ENCODE peak calls at places on chromosomes 13 and 19, in four cellular contexts. E is K562, G is WTC11, Q is HepG2. N is an unnamed sample.

GRCh38 chr19:1446713-1447564 is 3.0 kb upstream of the APC2 start:
- DNase-seq in E (no peak), Q (no peak), G (peak; percentile 58), N (no peak)

GRCh38 chr19:41810301-41810700 is 13.9 kb downstream of the CEACAM3 start:
- DNase-seq in E (no peak), G (no peak), Q (no peak), N (no peak)

GRCh38 chr19:7559102-7559501 is 23.6 kb downstream of the PNPLA6 start:
- DNase-seq in Q (no peak), G (no peak), E (no peak), N (no peak)

GRCh38 chr13:24911135-24911524 is 147.2 kb downstream of the RNF17 start:
- DNase-seq in G (no peak), Q (no peak), E (peak; percentile 11), N (no peak)

GRCh38 chr19:16371540-16371986 is 46.9 kb downstream of the KLF2 start:
- DNase-seq in Q (no peak), E (peak; percentile 83), G (no peak), N (no peak)

GRCh38 chr13:24307211-24308067 is 1.9 kb upstream of the C1QTNF9 start:
- DNase-seq in Q (peak; percentile 17), E (no peak), G (no peak), N (no peak)

GRCh38 chr13:99414048-99414995 is 87.0 kb upstream of the TM9SF2 start:
- DNase-seq in E (no peak), Q (no peak), G (no peak), N (no peak)

GRCh38 chr13:21066946-21067345 is 5.6 kb upstream of the LATS2 start:
- DNase-seq in Q (no peak), G (no peak), E (no peak), N (no peak)

GRCh38 chr19:27777726-27778125 is 1435.2 kb downstream of the UQCRFS1 start:
- DNase-seq in E (peak; percentile 25), G (no peak), Q (no peak), N (no peak)

GRCh38 chr13:27712421-27712820 is 79.9 kb upstream of the GSX1 start:
- DNase-seq in G (no peak), Q (peak; percentile 36), E (no peak), N (no peak)

GRCh38 chr19:36572593-36573019 is 486 bp downstream of the ZNF529 start:
- DNase-seq in E (no peak), Q (no peak), G (no peak), N (no peak)

GRCh38 chr13:43986395-43986794 is 106.7 kb downstream of the LACC1 start:
- DNase-seq in Q (no peak), G (no peak), E (no peak), N (no peak)

GRCh38 chr13:84574851-84575250 is 692.6 kb upstream of the SLITRK1 start:
- DNase-seq in Q (no peak), E (no peak), G (no peak), N (peak; percentile 16)

GRCh38 chr13:29402168-29402621 is 193.3 kb downstream of the SLC7A1 start:
- DNase-seq in E (no peak), G (no peak), Q (no peak), N (no peak)
- TF ChIP-seq ELF4 in E (no peak), G (no peak), Q (no peak), N (no peak)

DNA sequence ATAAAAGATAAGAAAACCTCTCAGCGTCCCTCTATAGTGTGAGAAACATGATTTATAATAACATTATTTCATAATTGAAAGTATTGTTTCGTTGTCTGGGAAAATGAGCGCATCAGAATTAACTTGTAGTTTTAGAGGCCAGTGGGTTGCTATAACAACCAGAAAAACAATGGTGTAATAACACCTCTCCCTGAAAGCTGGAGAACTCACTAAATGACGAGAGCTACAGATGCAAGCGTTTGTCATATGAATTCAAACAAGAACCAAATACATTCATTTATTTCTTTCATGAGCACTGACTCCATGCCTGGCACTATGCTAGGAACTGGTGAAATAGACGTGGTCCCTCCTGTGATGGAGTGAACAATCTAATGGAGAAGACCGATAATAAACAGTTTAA is 16.3 kb downstream of the KBTBD7 start:
- DNase-seq in E (no peak), Q (no peak), G (no peak), N (peak; percentile 7)
- TF ChIP-seq ELF4 in E (no peak), Q (no peak), G (no peak), N (no peak)

GRCh38 chr19:4016903-4017638 is 9.5 kb downstream of the PIAS4 start:
- DNase-seq in E (no peak), G (no peak), Q (no peak), N (no peak)
- TF ChIP-seq ELF4 in E (no peak), G (no peak), Q (no peak), N (no peak)

DNA sequence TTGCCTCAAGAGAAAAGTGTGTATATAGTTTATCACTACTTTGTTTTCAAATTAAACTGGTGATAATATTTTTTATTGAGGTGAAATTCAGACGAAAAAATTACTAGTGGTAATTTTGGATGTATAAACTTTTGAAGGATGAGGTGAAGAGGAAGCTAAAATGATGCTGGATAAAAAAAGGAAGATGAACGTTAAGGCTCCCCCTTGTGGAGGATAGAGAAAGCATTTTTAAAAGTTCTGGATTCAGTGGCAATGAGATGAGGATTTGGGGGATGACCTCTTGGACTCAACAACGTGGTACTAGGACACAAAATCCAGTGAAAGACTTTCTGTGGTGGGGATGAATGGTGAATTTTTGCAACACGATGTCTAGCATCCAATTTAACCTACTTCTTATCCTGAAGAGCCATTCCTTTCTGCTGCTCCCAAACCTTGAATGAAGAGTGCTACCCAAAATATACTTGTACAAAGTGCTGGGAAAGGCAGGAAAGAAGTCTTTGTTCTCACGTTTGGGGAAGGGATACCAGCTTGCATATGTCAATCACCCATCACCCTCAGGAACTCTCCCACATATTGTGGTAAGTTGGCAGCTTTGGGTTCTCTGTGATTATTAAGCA is 7.3 kb upstream of the SIGLEC5 start:
- DNase-seq in Q (peak; percentile 33), E (peak; percentile 61), G (no peak), N (peak; percentile 18)
- TF ChIP-seq ELF4 in Q (no peak), E (no peak), G (no peak), N (no peak)

GRCh38 chr13:109163052-109163413 is 533.6 kb downstream of the MYO16 start:
- DNase-seq in G (no peak), Q (no peak), E (no peak), N (no peak)

GRCh38 chr13:109162248-109163051 is 533.0 kb downstream of the MYO16 start:
- DNase-seq in E (no peak), Q (no peak), G (no peak), N (no peak)

GRCh38 chr13:109172099-109172498 is 542.7 kb downstream of the MYO16 start:
- DNase-seq in Q (no peak), G (no peak), E (no peak), N (no peak)

GRCh38 chr13:109165417-109165904 is 536.0 kb downstream of the MYO16 start:
- DNase-seq in Q (no peak), G (no peak), E (no peak), N (no peak)

GRCh38 chr13:109166807-109167206 is 537.4 kb downstream of the MYO16 start:
- DNase-seq in G (no peak), E (no peak), Q (no peak), N (no peak)
- TF ChIP-seq ELF4 in G (no peak), E (no peak), Q (no peak), N (no peak)